ENCODE peak calls at places on chromosomes 1 and 21, in seven cellular contexts. C, I, G, H, F, Z and W are unnamed samples.
A peak's percentile ranks its signal among the peaks of the same experiment; 100 is the strongest.

GRCh38 chr1:54989473-54989872 is 9.0 kb downstream of the TMEM61 start:
- DNase-seq in C (no peak), I (no peak), G (no peak), H (no peak), F (no peak), Z (no peak), W (no peak)

GRCh38 chr1:77966291-77966690 is 12.6 kb downstream of the FUBP1 start:
- DNase-seq in C (no peak), I (no peak), G (no peak), H (no peak), F (no peak), Z (no peak), W (no peak)

GRCh38 chr1:6466023-6466422 is at the start of gene TNFRSF25:
- DNase-seq in C (no peak), I (no peak), G (peak; percentile 45), H (no peak), F (no peak), Z (no peak), W (no peak)

GRCh38 chr1:161188381-161188780 is 10.5 kb downstream of the ADAMTS4 start:
- DNase-seq in C (no peak), I (no peak), G (no peak), H (no peak), F (no peak), Z (no peak), W (no peak)

GRCh38 chr1:19606817-19607706 is 37.0 kb upstream of the NBL1 start:
- DNase-seq in C (no peak), I (no peak), G (no peak), H (no peak), F (no peak), Z (no peak), W (peak; percentile 75)

GRCh38 chr21:43188181-43188580 is 19.4 kb downstream of the CRYAA start:
- DNase-seq in C (peak; percentile 15), I (no peak), G (no peak), H (no peak), F (no peak), Z (no peak), W (no peak)

GRCh38 chr1:41689139-41689538 is 204.7 kb upstream of the EDN2 start:
- DNase-seq in C (peak; percentile 34), I (no peak), G (no peak), H (no peak), F (no peak), Z (no peak), W (no peak)

GRCh38 chr1:154419620-154420020 is 14.5 kb downstream of the IL6R start:
- DNase-seq in C (peak; percentile 90), I (no peak), G (no peak), H (peak; percentile 97), F (peak; percentile 87), Z (peak; percentile 98), W (peak; percentile 86)

GRCh38 chr1:44038876-44039657 is 7.8 kb upstream of the SLC6A9 start:
- DNase-seq in C (no peak), I (no peak), G (no peak), H (no peak), F (no peak), Z (peak; percentile 55), W (no peak)

GRCh38 chr1:58778593-58778992 is 5.3 kb downstream of the JUN start:
- DNase-seq in C (no peak), I (no peak), G (no peak), H (no peak), F (no peak), Z (no peak), W (no peak)

GRCh38 chr21:39613029-39613934 is 542 bp downstream of the B3GALT5 start:
- DNase-seq in C (no peak), I (no peak), G (peak; percentile 39), H (no peak), F (no peak), Z (no peak), W (no peak)

GRCh38 chr1:2645143-2645542 is 12.3 kb upstream of the MMEL1 start:
- DNase-seq in C (peak; percentile 42), I (no peak), G (no peak), H (no peak), F (peak; percentile 16), Z (no peak), W (no peak)

GRCh38 chr1:156926175-156926574 is 5.7 kb downstream of the LRRC71 start:
- DNase-seq in C (peak; percentile 89), I (no peak), G (no peak), H (no peak), F (no peak), Z (peak; percentile 43), W (peak; percentile 83)

GRCh38 chr1:23756676-23757075 is 13.4 kb downstream of the ELOA start:
- DNase-seq in C (no peak), I (no peak), G (no peak), H (no peak), F (no peak), Z (peak; percentile 23), W (no peak)

GRCh38 chr1:28668956-28669719 is 554 bp downstream of the GMEB1 start:
- DNase-seq in C (peak; percentile 88), I (peak; percentile 45), G (peak; percentile 64), H (peak; percentile 81), F (peak; percentile 60), Z (peak; percentile 35), W (no peak)

GRCh38 chr1:78688701-78689100 is 39.1 kb downstream of the IFI44 start:
- DNase-seq in C (no peak), I (no peak), G (no peak), H (no peak), F (no peak), Z (peak; percentile 76), W (peak; percentile 39)

GRCh38 chr1:156460525-156460924 is 40.0 kb downstream of the MEF2D start:
- DNase-seq in C (no peak), I (no peak), G (no peak), H (no peak), F (no peak), Z (no peak), W (no peak)

GRCh38 chr1:40314721-40315238 is 2.3 kb downstream of the COL9A2 start:
- DNase-seq in C (no peak), I (no peak), G (peak; percentile 81), H (no peak), F (no peak), Z (no peak), W (peak; percentile 53)

GRCh38 chr1:155174334-155175280 is 958 bp downstream of the TRIM46 start:
- DNase-seq in C (peak; percentile 68), I (no peak), G (peak; percentile 81), H (peak; percentile 74), F (peak; percentile 49), Z (peak; percentile 35), W (no peak)

GRCh38 chr1:24860841-24861240 is 69.2 kb downstream of the RUNX3 start:
- DNase-seq in C (no peak), I (no peak), G (no peak), H (no peak), F (no peak), Z (no peak), W (no peak)

GRCh38 chr1:24858277-24858676 is 71.8 kb downstream of the RUNX3 start:
- DNase-seq in C (no peak), I (no peak), G (no peak), H (no peak), F (no peak), Z (no peak), W (no peak)

GRCh38 chr1:24856787-24857527 is 73.1 kb downstream of the RUNX3 start:
- DNase-seq in C (no peak), I (no peak), G (no peak), H (no peak), F (no peak), Z (no peak), W (no peak)

GRCh38 chr1:24857528-24858133 is 72.4 kb downstream of the RUNX3 start:
- DNase-seq in C (no peak), I (no peak), G (peak; percentile 31), H (no peak), F (no peak), Z (no peak), W (no peak)

GRCh38 chr1:24859063-24860010 is 70.7 kb downstream of the RUNX3 start:
- DNase-seq in C (no peak), I (no peak), G (no peak), H (no peak), F (no peak), Z (no peak), W (no peak)
- TF ChIP-seq CTCF in C (no peak), I (no peak), G (no peak), H (no peak), F (no peak), Z (no peak), W (no peak)

DNA sequence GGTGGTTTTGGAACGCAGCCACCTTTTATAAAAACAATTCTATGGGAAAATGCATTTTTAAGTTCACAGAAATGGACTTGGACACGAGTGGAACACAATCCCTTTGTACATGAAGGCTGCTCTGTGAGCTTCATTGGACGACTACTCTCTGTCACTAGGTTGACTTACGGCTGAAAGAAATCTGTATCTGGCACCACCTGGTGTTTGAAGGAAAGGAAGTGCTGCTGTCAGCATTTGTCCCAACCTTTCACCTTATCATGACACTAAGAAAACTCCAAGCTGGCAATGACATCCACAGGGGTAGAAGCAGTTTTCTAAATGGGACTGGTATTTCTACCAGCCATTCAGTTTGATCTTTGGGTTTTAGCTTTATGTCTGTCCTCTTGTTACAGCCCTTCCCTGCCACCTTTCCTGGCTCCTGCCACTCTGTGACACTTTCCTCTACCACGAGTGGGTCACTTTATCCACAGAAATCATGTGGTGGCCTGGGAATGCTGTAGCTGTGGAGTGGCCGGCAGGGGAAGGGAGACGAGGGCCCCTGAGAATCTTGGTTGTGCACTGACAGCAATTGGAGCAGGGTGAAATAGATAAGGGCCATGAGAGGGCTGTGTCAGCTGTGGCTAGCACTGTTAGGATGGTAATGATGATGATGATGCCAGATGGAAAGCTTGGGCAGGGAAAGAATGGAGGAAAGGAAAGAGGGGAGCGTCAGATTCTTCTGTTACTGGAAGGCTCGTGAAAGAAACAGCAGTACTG is 85.2 kb downstream of the TBX19 start:
- DNase-seq in C (no peak), I (no peak), G (peak; percentile 38), H (no peak), F (no peak), Z (no peak), W (no peak)
- TF ChIP-seq CTCF in C (no peak), I (no peak), G (peak; percentile 41), H (no peak), F (no peak), Z (no peak), W (no peak)

DNA sequence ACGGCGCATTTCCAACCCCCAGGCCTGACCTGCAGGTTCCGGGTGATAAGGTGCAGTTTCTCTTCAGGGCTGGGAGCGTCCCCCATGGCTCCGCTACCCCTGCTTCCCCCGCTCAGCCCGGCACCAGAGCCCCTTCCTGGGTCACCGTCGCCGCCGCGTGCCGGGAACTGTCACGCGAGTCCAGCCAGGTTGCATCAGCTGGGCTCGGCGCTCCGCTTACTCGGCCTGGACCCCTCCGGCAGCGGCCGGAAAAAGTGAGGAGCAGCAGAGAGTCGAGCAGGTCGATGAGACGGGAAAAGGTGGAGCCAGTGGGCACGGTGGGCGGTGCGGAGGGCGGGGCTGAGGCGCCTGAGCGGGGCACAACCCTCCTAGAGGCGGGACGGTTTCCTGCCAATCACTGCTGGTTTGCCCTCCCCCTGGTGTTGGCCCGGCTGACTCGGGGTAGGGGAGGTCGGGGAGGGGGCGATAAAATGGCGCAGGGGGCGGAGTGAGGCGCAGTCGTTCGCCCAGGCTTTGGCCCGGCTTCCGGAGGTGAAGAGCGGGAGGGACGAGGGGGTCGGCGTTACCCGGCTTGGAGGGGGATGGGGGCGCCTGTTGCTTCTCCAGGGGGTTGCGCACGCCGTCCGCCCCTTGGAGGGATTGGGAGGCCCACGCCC is at the start of the genes S100PBP and YARS1:
- DNase-seq in C (peak; percentile 100), I (peak; percentile 100), G (peak; percentile 99), H (peak; percentile 100), F (peak; percentile 99), Z (peak; percentile 98), W (peak; percentile 93)
- TF ChIP-seq CTCF in C (peak; percentile 2), I (no peak), G (no peak), H (no peak), F (no peak), Z (no peak), W (no peak)

GRCh38 chr1:57082711-57083439 is 117.1 kb upstream of the C8B start:
- DNase-seq in C (no peak), I (no peak), G (no peak), H (no peak), F (peak; percentile 22), Z (no peak), W (no peak)

GRCh38 chr1:57079454-57080157 is 113.8 kb upstream of the C8B start:
- DNase-seq in C (no peak), I (no peak), G (no peak), H (no peak), F (no peak), Z (no peak), W (no peak)
- TF ChIP-seq CTCF in C (peak; percentile 10), I (peak; percentile 50), G (peak; percentile 45), H (no peak), F (no peak), Z (peak; percentile 13), W (no peak)